ENCODE peak calls at places on chromosomes 16 and 17, in ten cellular contexts. P is AG04450; F is CD8-positive, alpha-beta T cell; Q is thoracic aorta; G is heart right ventricle; N is bronchial epithelial cell; Y is sigmoid colon; M is tibial nerve; A is right atrium auricular region; U is brain microvascular endothelial cell. T is an unnamed sample.

GRCh38 chr16:31471875-31472558 is at the start of gene TGFB1I1:
- DNase-seq in U (peak), G (peak), A (peak), P (peak), F (no peak), Y (peak), N (peak), M (peak), Q (no peak), T (no peak)

GRCh38 chr17:51079049-51079448 is 41.6 kb downstream of the SPAG9 start:
- DNase-seq in Y (no peak), F (no peak), G (no peak), U (no peak), P (no peak), N (peak), M (no peak), Q (no peak), A (no peak), T (no peak)

GRCh38 chr17:28937044-28937729 is 14.1 kb downstream of the PHF12 start:
- DNase-seq in U (no peak), P (no peak), Q (no peak), A (no peak), G (no peak), Y (no peak), M (peak), F (no peak), N (peak), T (no peak)

GRCh38 chr16:66662445-66663194 is 33.9 kb downstream of the CMTM4 start:
- DNase-seq in Q (no peak), M (peak), P (no peak), Y (no peak), F (no peak), G (no peak), N (peak), U (peak), A (no peak), T (no peak)

GRCh38 chr17:45003877-45004276 is 35.8 kb upstream of the C1QL1 start:
- DNase-seq in P (no peak), Y (no peak), A (no peak), U (no peak), M (no peak), F (no peak), N (no peak), G (no peak), Q (no peak), T (no peak)

GRCh38 chr16:57308041-57308440 is 23.6 kb upstream of the PLLP start:
- DNase-seq in P (no peak), Q (no peak), F (no peak), N (peak), U (no peak), Y (peak), A (peak), M (no peak), G (no peak), T (no peak)

GRCh38 chr16:54193656-54194007 is 93.0 kb downstream of the IRX3 start:
- DNase-seq in F (no peak), P (no peak), G (peak), N (peak), U (peak), Q (peak), Y (peak), A (peak), M (peak), T (no peak)

GRCh38 chr17:44400226-44400847 is 10.9 kb upstream of the ITGA2B start:
- DNase-seq in Q (no peak), N (peak), M (no peak), P (peak), U (peak), G (no peak), A (no peak), F (no peak), Y (no peak), T (no peak)

GRCh38 chr17:60091109-60091508 is 12.4 kb upstream of the HEATR6 start:
- DNase-seq in F (no peak), Q (no peak), G (no peak), M (no peak), A (no peak), U (no peak), Y (no peak), P (no peak), N (no peak), T (no peak)

GRCh38 chr16:68074850-68075249 is 10.3 kb upstream of the NFATC3 start:
- DNase-seq in Q (no peak), G (no peak), M (no peak), A (no peak), P (no peak), F (peak), Y (no peak), N (no peak), U (no peak), T (no peak)

GRCh38 chr17:38428150-38428642 is at the start of gene ARHGAP23:
- DNase-seq in U (no peak), Q (no peak), Y (peak), A (no peak), F (no peak), G (peak), N (no peak), P (peak), M (no peak), T (no peak)

GRCh38 chr17:8109669-8110455 is 8.5 kb downstream of the ALOXE3 start:
- DNase-seq in Y (no peak), N (peak), F (peak), M (peak), A (no peak), G (no peak), P (no peak), Q (no peak), U (no peak), T (no peak)

GRCh38 chr17:45277216-45277849 is 15.4 kb upstream of the SPATA32 start:
- DNase-seq in N (peak), A (peak), G (peak), Y (peak), U (peak), P (peak), F (peak), M (peak), Q (peak), T (no peak)

GRCh38 chr17:32927724-32928526 is at the start of gene TMEM98:
- DNase-seq in P (no peak), N (no peak), A (peak), Y (no peak), Q (no peak), G (peak), F (no peak), M (no peak), U (no peak), T (no peak)

GRCh38 chr16:318628-319027 is 33.9 kb downstream of the AXIN1 start:
- DNase-seq in M (no peak), P (no peak), A (no peak), G (no peak), U (no peak), Y (no peak), N (no peak), F (no peak), Q (no peak), T (no peak)

GRCh38 chr16:23676924-23677480 is 1.7 kb upstream of the PLK1 start:
- DNase-seq in Y (no peak), U (no peak), G (no peak), P (no peak), Q (no peak), N (no peak), M (no peak), F (no peak), A (no peak), T (no peak)

GRCh38 chr16:50711040-50711439 is 17.6 kb downstream of the NOD2 start:
- DNase-seq in G (no peak), M (no peak), U (no peak), Q (no peak), Y (no peak), P (no peak), N (no peak), F (no peak), A (no peak), T (no peak)

GRCh38 chr16:13896543-13897182 is 23.3 kb upstream of the ERCC4 start:
- DNase-seq in Q (no peak), Y (no peak), M (no peak), G (no peak), A (no peak), P (no peak), N (no peak), U (no peak), F (no peak), T (no peak)

GRCh38 chr16:84329016-84329415 is 34.3 kb downstream of the WFDC1 start:
- DNase-seq in N (no peak), Y (peak), M (no peak), U (no peak), P (no peak), F (no peak), A (no peak), Q (no peak), G (no peak), T (no peak)

GRCh38 chr16:11296706-11297491 is 15.8 kb upstream of the PRM1 start:
- DNase-seq in N (peak), G (no peak), P (no peak), M (no peak), F (no peak), Y (peak), U (no peak), Q (no peak), A (no peak), T (no peak)

GRCh38 chr16:72189865-72190371 is 18.0 kb upstream of the PMFBP1 start:
- DNase-seq in M (peak), A (no peak), Y (no peak), U (peak), Q (no peak), P (no peak), G (no peak), F (no peak), N (peak), T (no peak)

GRCh38 chr17:18370761-18371160 is 6.8 kb upstream of the EVPLL start:
- DNase-seq in F (no peak), M (no peak), P (no peak), Q (no peak), U (no peak), G (no peak), A (no peak), N (no peak), Y (no peak), T (no peak)

GRCh38 chr16:12009462-12009861 is 32.9 kb downstream of the SNX29 start:
- DNase-seq in N (no peak), A (no peak), F (peak), U (no peak), Y (no peak), G (no peak), Q (no peak), P (no peak), M (no peak), T (no peak)

GRCh38 chr17:31935512-31935911 is 1.3 kb upstream of the SUZ12 start:
- DNase-seq in F (no peak), G (no peak), N (no peak), A (peak), Q (no peak), M (no peak), U (no peak), P (no peak), Y (no peak), T (no peak)

GRCh38 chr16:15642557-15643452 is at the start of gene MARF1:
- DNase-seq in M (peak), U (peak), F (peak), Y (peak), P (peak), N (peak), G (peak), A (peak), Q (peak), T (peak)

GRCh38 chr17:75487351-75488070 is 27.8 kb downstream of the CASKIN2 start:
- DNase-seq in Q (no peak), A (no peak), F (peak), G (no peak), P (no peak), M (no peak), U (peak), N (no peak), Y (peak), T (no peak)

GRCh38 chr17:36601303-36602029 is at the start of gene MRM1:
- DNase-seq in F (peak), P (peak), N (peak), U (peak), M (peak), G (peak), Y (peak), A (peak), Q (peak), T (peak)

GRCh38 chr17:79446347-79446746 is 164.5 kb downstream of the RBFOX3 start:
- DNase-seq in G (no peak), M (no peak), A (no peak), Q (no peak), Y (no peak), N (no peak), U (no peak), P (no peak), F (no peak), T (no peak)

GRCh38 chr17:79249945-79250521 is 175.4 kb downstream of the ENGASE start:
- DNase-seq in U (no peak), A (no peak), M (no peak), Q (no peak), N (no peak), G (no peak), F (no peak), Y (no peak), P (no peak), T (no peak)

GRCh38 chr16:87728026-87728425 is 37.8 kb downstream of the KLHDC4 start:
- DNase-seq in N (no peak), G (no peak), A (no peak), Q (no peak), P (no peak), U (peak), M (no peak), Y (no peak), F (no peak), T (no peak)

GRCh38 chr17:39251997-39252396 is 26.3 kb upstream of the STAC2 start:
- DNase-seq in Y (no peak), Q (no peak), G (no peak), N (no peak), M (no peak), F (no peak), P (no peak), U (no peak), A (no peak), T (no peak)

GRCh38 chr17:50299776-50300175 is 25.5 kb downstream of the TMEM92 start:
- DNase-seq in Y (no peak), Q (no peak), F (no peak), M (no peak), G (no peak), A (no peak), P (no peak), U (no peak), N (no peak), T (no peak)

GRCh38 chr16:89700649-89701424 is 668 bp downstream of the SPATA2L start:
- DNase-seq in Q (no peak), Y (no peak), A (no peak), U (no peak), F (peak), N (peak), P (no peak), M (no peak), G (no peak), T (no peak)

GRCh38 chr16:719815-720506 is 985 bp upstream of the ANTKMT start:
- DNase-seq in A (no peak), Y (no peak), N (peak), G (no peak), F (no peak), U (no peak), P (no peak), M (no peak), Q (no peak), T (no peak)

GRCh38 chr17:63275318-63275967 is 170.7 kb downstream of the CYB561 start:
- DNase-seq in A (no peak), G (no peak), F (no peak), Y (no peak), U (peak), M (no peak), Q (no peak), N (peak), P (peak), T (peak)

GRCh38 chr16:19886061-19886792 is 1.6 kb upstream of the GPRC5B start:
- DNase-seq in Q (peak), Y (peak), U (peak), P (peak), N (peak), M (peak), G (peak), F (peak), A (peak), T (no peak)

GRCh38 chr16:19883296-19883951 is 1.2 kb downstream of the GPRC5B start:
- DNase-seq in A (peak), N (no peak), P (no peak), M (peak), U (peak), Q (no peak), G (peak), F (no peak), Y (no peak), T (no peak)

GRCh38 chr16:19884021-19884485 is 595 bp downstream of the GPRC5B start:
- DNase-seq in P (no peak), M (no peak), G (peak), U (no peak), N (no peak), Y (peak), Q (no peak), A (no peak), F (no peak), T (no peak)

GRCh38 chr16:19885456-19886060 is 910 bp upstream of the GPRC5B start:
- DNase-seq in U (no peak), P (no peak), Y (no peak), N (no peak), F (peak), A (no peak), Q (no peak), G (peak), M (peak), T (no peak)

GRCh38 chr16:19884611-19885455 is at the start of gene GPRC5B:
- DNase-seq in P (no peak), Q (no peak), F (peak), G (peak), U (no peak), A (no peak), M (peak), Y (peak), N (peak), T (no peak)
- TF ChIP-seq CTCF in P (peak), Q (no peak), F (no peak), G (no peak), U (no peak), A (no peak), M (peak), Y (no peak), N (peak), T (no peak)

DNA sequence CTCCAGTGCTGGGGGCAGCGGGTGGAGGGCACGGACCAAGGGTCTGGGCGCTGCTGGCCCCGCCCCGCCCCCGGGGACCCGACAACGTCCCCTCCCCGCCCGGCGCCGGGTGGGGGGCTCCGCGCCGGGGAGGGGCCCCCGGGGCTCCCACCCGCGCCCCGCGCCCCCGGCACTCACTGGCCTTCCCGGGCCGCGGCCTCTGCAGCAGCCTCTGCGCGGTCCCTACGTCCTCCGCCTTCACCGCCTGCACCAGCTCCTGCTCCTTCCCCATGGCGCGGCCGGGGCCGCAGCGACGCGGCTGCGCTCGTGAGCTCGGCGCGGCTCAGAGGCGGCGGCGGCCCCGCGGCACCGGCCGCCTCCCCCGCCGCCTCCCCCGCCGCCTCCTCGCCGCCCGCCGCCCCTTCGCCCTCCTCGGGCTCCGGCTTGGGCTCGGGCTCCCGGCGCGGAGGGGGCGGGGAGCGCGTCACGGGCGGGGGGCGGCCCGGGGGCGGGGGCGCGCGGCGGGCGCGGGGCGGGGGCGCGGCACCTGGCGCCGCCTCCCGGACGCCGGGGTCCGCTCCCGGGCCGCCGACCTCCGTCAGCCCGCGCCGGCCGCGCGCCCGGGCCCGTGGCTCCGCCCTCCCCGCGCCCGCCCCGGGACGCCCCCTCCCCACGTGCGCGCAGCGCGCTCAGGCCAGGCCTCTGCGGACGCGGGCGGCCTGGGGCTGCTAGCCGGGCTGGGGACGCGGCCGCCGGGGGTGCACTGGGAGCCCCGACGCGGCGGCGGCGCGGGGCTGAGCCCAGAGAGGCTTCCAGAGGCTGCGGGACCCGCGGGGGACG is at the start of gene CASKIN1:
- DNase-seq in U (no peak), M (no peak), P (no peak), F (no peak), Q (no peak), Y (no peak), G (no peak), N (no peak), A (no peak), T (no peak)
- H3K4me3 ChIP-seq in U (peak), M (no peak), P (peak), F (peak), Q (peak), Y (no peak), G (peak), N (peak), A (peak), T (peak)

GRCh38 chr17:47843391-47843730 is 2.3 kb upstream of the SCRN2 start:
- DNase-seq in Y (no peak), U (no peak), A (no peak), P (no peak), F (no peak), Q (no peak), G (no peak), M (no peak), N (no peak), T (no peak)
- TF ChIP-seq CTCF in Y (peak), U (no peak), A (no peak), P (no peak), F (no peak), Q (no peak), G (no peak), M (no peak), N (no peak), T (no peak)

GRCh38 chr17:82687375-82687861 is 11.1 kb downstream of the RAB40B start:
- DNase-seq in G (no peak), A (no peak), P (no peak), Q (no peak), Y (no peak), N (peak), M (no peak), U (no peak), F (no peak), T (no peak)
- H3K4me3 ChIP-seq in G (no peak), A (no peak), P (no peak), Q (no peak), Y (no peak), N (no peak), M (no peak), U (no peak), F (no peak), T (no peak)

DNA sequence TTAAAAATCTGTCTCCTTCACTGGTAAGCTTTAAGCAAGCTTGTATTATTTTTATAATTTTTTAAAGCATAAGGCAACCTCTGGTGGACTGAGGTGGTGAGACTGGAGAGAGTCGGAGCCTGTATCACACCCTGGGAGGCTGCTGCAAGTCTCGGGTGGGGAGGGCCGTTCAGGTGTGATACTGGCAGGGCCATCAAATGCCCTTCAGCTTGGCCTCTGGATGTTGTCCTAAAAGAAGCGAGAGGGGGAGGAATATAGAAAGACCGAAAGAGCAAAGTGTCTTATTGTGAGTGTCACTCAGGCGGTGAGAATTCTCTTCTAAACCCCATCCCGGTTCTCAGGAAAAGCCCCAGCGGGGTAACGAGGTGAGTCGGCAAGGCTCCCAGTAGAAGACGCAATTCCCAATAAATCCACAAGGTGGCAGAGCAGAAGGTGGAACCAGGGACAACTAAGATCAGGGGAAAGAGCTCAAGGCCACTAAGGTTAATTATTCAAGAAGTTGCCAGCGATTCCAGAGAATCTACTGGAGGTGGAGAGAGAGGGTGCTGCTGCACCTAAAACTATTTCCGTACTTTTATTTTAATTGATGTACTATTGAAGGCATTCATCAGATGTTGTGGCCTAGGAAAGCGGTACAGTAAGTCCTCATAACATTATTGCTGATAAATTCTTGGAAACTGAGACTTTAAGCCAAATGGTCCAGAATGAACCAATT is 14.1 kb downstream of the C17orf67 start:
- DNase-seq in G (peak), F (peak), Q (no peak), U (peak), N (peak), A (peak), Y (no peak), P (peak), M (peak), T (peak)
- TF ChIP-seq CTCF in G (peak), F (peak), Q (peak), U (peak), N (peak), A (peak), Y (peak), P (peak), M (peak), T (peak)